ENCODE peak calls at places on chromosomes 7 and 10, in eight cellular contexts. M, L, Y, T, K, F, R and J are unnamed samples. For H3K27me3, the result is how much of the 10 kb centered on the place peaks cover.

GRCh38 chr7:85102813-85103350 is 84.0 kb downstream of the SEMA3D start:
- DNase-seq in Y (no peak), K (no peak), M (no peak), F (no peak), T (no peak), R (no peak), L (no peak), J (no peak)

GRCh38 chr10:94546616-94547175 is 1.1 kb downstream of the HELLS start:
- DNase-seq in T (no peak), F (no peak), R (no peak), M (no peak), Y (peak), L (peak), K (peak), J (no peak)

GRCh38 chr10:79139124-79139835 is 70.5 kb downstream of the ZMIZ1 start:
- DNase-seq in K (no peak), L (no peak), M (peak), R (no peak), T (no peak), F (no peak), Y (peak), J (peak)

GRCh38 chr10:77634939-77635338 is 2.7 kb downstream of the KCNMA1 start:
- DNase-seq in F (no peak), M (no peak), L (no peak), T (no peak), K (no peak), R (no peak), Y (no peak), J (no peak)

GRCh38 chr10:76393875-76394706 is 962.7 kb downstream of the LRMDA start:
- DNase-seq in M (no peak), Y (no peak), F (no peak), L (no peak), T (no peak), R (no peak), K (no peak), J (no peak)

GRCh38 chr7:88305044-88305443 is 1.6 kb downstream of the STEAP4 start:
- DNase-seq in T (no peak), M (no peak), Y (no peak), R (no peak), K (no peak), L (no peak), F (no peak), J (no peak)

GRCh38 chr10:8055420-8056349 is 1.2 kb downstream of the GATA3 start:
- DNase-seq in T (no peak), F (peak), L (peak), Y (no peak), M (no peak), R (no peak), K (no peak), J (no peak)

GRCh38 chr10:77702166-77702565 is 64.6 kb upstream of the KCNMA1 start:
- DNase-seq in K (no peak), T (no peak), F (no peak), Y (peak), M (no peak), R (no peak), L (peak), J (no peak)

GRCh38 chr10:35089641-35090161 is 440 bp downstream of the CUL2 start:
- DNase-seq in T (no peak), F (peak), R (no peak), L (peak), M (no peak), K (no peak), Y (peak), J (no peak)

GRCh38 chr10:129095980-129096339 is 371.1 kb upstream of the MGMT start:
- DNase-seq in T (no peak), F (no peak), K (no peak), Y (no peak), R (no peak), L (no peak), M (no peak), J (no peak)

GRCh38 chr10:101031796-101032636 is 982 bp downstream of the SFXN3 start:
- DNase-seq in K (no peak), T (no peak), F (peak), L (no peak), Y (peak), M (peak), R (no peak), J (peak)

GRCh38 chr7:26183545-26184282 is 16.8 kb downstream of the HNRNPA2B1 start:
- DNase-seq in L (no peak), R (no peak), F (no peak), K (no peak), Y (no peak), M (no peak), T (no peak), J (no peak)

GRCh38 chr7:13749026-13749425 is 240.4 kb downstream of the ETV1 start:
- DNase-seq in K (no peak), T (peak), L (no peak), Y (no peak), R (no peak), F (no peak), M (no peak), J (no peak)

GRCh38 chr10:33334170-33334838 is at the start of gene NRP1:
- DNase-seq in Y (no peak), L (no peak), K (no peak), F (peak), M (peak), R (no peak), T (no peak), J (peak)

GRCh38 chr7:140902305-140902953 is 22.3 kb downstream of the BRAF start:
- DNase-seq in M (no peak), K (no peak), R (no peak), T (no peak), Y (no peak), L (no peak), F (peak), J (no peak)

GRCh38 chr10:124091646-124092269 is 1.6 kb downstream of the CHST15 start:
- DNase-seq in T (no peak), L (peak), R (no peak), F (no peak), K (no peak), M (no peak), Y (peak), J (no peak)

GRCh38 chr10:112280205-112280921 is 2.8 kb upstream of the TECTB start:
- DNase-seq in M (no peak), K (no peak), T (no peak), R (no peak), L (no peak), Y (no peak), F (no peak), J (no peak)

GRCh38 chr7:100158229-100159098 is at the start of gene TRAPPC14:
- DNase-seq in L (peak), K (no peak), F (peak), T (peak), M (peak), Y (peak), R (no peak), J (peak)

GRCh38 chr10:59967079-59967478 is 60.7 kb upstream of the CCDC6 start:
- DNase-seq in K (no peak), Y (no peak), M (no peak), R (no peak), L (no peak), T (no peak), F (no peak), J (no peak)

GRCh38 chr7:20778063-20778721 is 8.5 kb downstream of the SP8 start:
- DNase-seq in L (peak), R (no peak), T (no peak), M (no peak), K (no peak), Y (peak), F (no peak), J (no peak)

GRCh38 chr7:24757799-24758275 is 573 bp upstream of the GSDME start:
- DNase-seq in L (peak), Y (peak), M (no peak), K (no peak), T (no peak), F (no peak), R (no peak), J (no peak)

GRCh38 chr7:16367115-16367514 is 54.2 kb downstream of the CRPPA start:
- DNase-seq in F (no peak), T (no peak), L (no peak), Y (no peak), K (no peak), R (no peak), M (no peak), J (no peak)

GRCh38 chr7:149880871-149881301 is 7.1 kb downstream of the ATP6V0E2 start:
- DNase-seq in R (no peak), K (no peak), M (no peak), T (no peak), F (no peak), L (no peak), Y (no peak), J (no peak)

GRCh38 chr7:72754312-72754711 is 73.7 kb downstream of the TYW1B start:
- DNase-seq in T (no peak), L (no peak), R (no peak), Y (no peak), K (no peak), F (no peak), M (no peak), J (no peak)

GRCh38 chr7:27201231-27202017 is 1.5 kb upstream of the HOXA13 start:
- DNase-seq in M (no peak), T (no peak), F (no peak), L (no peak), R (no peak), Y (peak), K (no peak), J (no peak)

GRCh38 chr10:50992356-50992866 is 81.9 kb upstream of the PRKG1 start:
- DNase-seq in T (no peak), L (no peak), Y (peak), K (no peak), R (no peak), F (no peak), M (peak), J (no peak)

GRCh38 chr7:79612903-79613302 is 159.4 kb upstream of the MAGI2 start:
- DNase-seq in Y (no peak), R (no peak), F (no peak), K (no peak), T (no peak), M (no peak), L (no peak), J (no peak)

GRCh38 chr7:120733143-120733542 is 124.8 kb downstream of the TSPAN12 start:
- DNase-seq in R (peak), M (no peak), K (no peak), T (no peak), L (no peak), F (no peak), Y (peak), J (no peak)

GRCh38 chr7:12943781-12944180 is 256.3 kb downstream of the ARL4A start:
- DNase-seq in L (peak), F (no peak), Y (no peak), M (no peak), R (no peak), T (peak), K (no peak), J (no peak)

GRCh38 chr7:22435720-22436119 is 64.3 kb downstream of the STEAP1B start:
- DNase-seq in T (no peak), L (peak), F (no peak), K (no peak), Y (no peak), M (no peak), R (no peak), J (no peak)

GRCh38 chr10:91627344-91628102 is 5.3 kb downstream of the PPP1R3C start:
- DNase-seq in R (no peak), L (no peak), T (no peak), M (no peak), K (no peak), F (no peak), Y (no peak), J (no peak)
- H3K4me3 ChIP-seq in R (no peak), L (no peak), T (no peak), M (peak), K (no peak), F (no peak), Y (no peak), J (peak)

GRCh38 chr10:115998301-115998700 is 274.7 kb downstream of the GFRA1 start:
- DNase-seq in F (no peak), M (no peak), T (no peak), L (peak), Y (no peak), K (no peak), R (no peak), J (no peak)
- H3K27me3 ChIP-seq in F (under half), M (under half), T (under half), L (under half), Y (under half), K (under half), R (under half), J (under half)

GRCh38 chr10:26213157-26213780 is 3.3 kb upstream of the GAD2 start:
- DNase-seq in Y (no peak), L (no peak), R (no peak), K (no peak), M (no peak), T (no peak), F (no peak), J (no peak)

GRCh38 chr10:26215534-26215922 is 1.0 kb upstream of the GAD2 start:
- DNase-seq in R (no peak), L (no peak), F (no peak), Y (no peak), K (no peak), T (no peak), M (no peak), J (no peak)

GRCh38 chr10:26214004-26214403 is 2.6 kb upstream of the GAD2 start:
- DNase-seq in R (no peak), F (no peak), Y (no peak), M (no peak), L (no peak), K (no peak), T (no peak), J (no peak)

GRCh38 chr10:26215923-26216576 is 524 bp upstream of the GAD2 start:
- DNase-seq in K (no peak), R (no peak), L (no peak), F (no peak), M (no peak), Y (no peak), T (no peak), J (no peak)

GRCh38 chr10:26214538-26215461 is 1.8 kb upstream of the GAD2 start:
- DNase-seq in Y (no peak), M (no peak), R (no peak), K (no peak), F (no peak), L (no peak), T (no peak), J (no peak)
- H3K4me3 ChIP-seq in Y (no peak), M (no peak), R (no peak), K (no peak), F (no peak), L (no peak), T (peak), J (no peak)

GRCh38 chr7:128163473-128163872 is 77.6 kb upstream of the LEP start:
- DNase-seq in F (no peak), K (no peak), Y (no peak), M (no peak), T (no peak), L (no peak), R (no peak), J (no peak)
- H3K27me3 ChIP-seq in F (under half), K (under half), Y (half or more), M (half or more), T (under half), L (under half), R (under half), J (under half)

DNA sequence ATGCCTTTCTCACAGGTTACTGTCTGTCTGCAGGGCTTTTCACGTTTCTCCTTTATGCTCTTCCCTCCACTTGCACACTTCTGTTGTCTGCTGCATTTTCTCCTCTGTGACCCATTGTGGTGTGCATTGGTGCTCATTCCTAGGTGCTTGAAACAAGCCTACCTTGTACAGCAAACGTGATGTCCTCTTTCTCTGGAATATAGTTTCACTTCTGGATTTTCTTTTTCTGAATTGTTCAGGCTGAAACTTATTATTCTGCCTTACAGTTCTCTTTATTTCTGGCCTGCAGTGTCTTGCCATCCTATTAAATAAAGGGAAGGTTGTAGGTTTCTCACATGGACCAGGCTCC is 128.8 kb upstream of the SAMD8 start:
- DNase-seq in Y (no peak), L (no peak), K (no peak), T (no peak), M (no peak), R (no peak), F (no peak), J (no peak)
- H3K4me3 ChIP-seq in Y (no peak), L (no peak), K (no peak), T (no peak), M (no peak), R (no peak), F (no peak), J (no peak)

GRCh38 chr10:93070378-93071176 is 3.1 kb upstream of the CYP26A1 start:
- DNase-seq in T (no peak), M (no peak), R (no peak), F (no peak), L (no peak), Y (no peak), K (no peak), J (peak)

GRCh38 chr10:93066544-93066913 is 5.9 kb downstream of the CYP26C1 start:
- DNase-seq in L (no peak), R (no peak), K (no peak), T (no peak), M (no peak), F (no peak), Y (no peak), J (peak)

GRCh38 chr10:93067443-93068365 is 6.0 kb upstream of the CYP26A1 start:
- DNase-seq in R (no peak), K (no peak), Y (no peak), T (no peak), M (no peak), L (no peak), F (no peak), J (peak)

GRCh38 chr10:93069245-93069561 is 4.5 kb upstream of the CYP26A1 start:
- DNase-seq in F (no peak), M (no peak), K (no peak), L (no peak), Y (no peak), R (no peak), T (no peak), J (no peak)

DNA sequence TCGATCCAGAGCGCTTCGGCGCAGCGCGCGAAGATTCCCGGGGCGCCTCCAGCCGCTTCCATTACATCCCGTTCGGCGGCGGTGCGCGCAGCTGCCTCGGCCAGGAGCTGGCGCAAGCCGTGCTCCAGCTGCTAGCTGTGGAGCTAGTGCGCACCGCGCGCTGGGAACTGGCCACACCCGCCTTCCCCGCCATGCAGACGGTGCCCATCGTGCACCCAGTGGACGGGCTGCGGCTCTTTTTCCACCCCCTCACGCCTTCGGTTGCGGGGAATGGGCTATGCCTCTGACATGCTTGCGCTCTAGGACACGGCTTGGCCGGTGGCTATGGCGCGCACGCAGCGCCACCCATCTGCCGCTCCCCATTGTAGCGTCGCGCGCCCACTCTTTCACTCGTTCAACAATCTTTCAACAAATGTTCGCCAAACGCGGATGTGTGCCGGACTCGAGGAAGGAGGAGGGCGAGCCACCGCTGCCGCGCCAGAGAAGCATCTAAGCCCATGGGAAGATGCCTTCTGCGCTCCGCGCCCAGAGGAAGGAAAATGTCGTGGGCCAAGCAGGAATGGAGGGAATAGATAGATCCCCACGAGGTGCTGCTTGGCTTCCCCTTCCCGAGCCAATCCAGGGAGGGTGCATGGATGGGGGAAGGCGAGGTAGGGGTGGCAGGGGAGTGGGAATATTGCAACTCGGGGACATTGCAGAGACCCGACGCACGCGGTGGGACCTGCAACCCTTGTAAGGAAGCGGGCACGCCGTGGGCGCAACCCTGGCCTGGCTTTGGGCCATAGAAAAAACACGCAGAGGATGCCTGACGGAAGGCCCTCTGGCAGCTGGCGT is 5.1 kb upstream of the CYP26A1 start:
- DNase-seq in Y (peak), K (no peak), R (no peak), M (no peak), L (peak), T (no peak), F (no peak), J (peak)
- H3K27me3 ChIP-seq in Y (half or more), K (under half), R (under half), M (half or more), L (half or more), T (half or more), F (under half), J (under half)

GRCh38 chr7:4661871-4662270 is 20.2 kb upstream of the FOXK1 start:
- DNase-seq in R (no peak), M (no peak), T (no peak), F (no peak), L (no peak), Y (no peak), K (no peak), J (no peak)
- H3K4me3 ChIP-seq in R (no peak), M (no peak), T (no peak), F (no peak), L (no peak), Y (no peak), K (no peak), J (no peak)

GRCh38 chr7:155809947-155810606 is 2.2 kb downstream of the SHH start:
- DNase-seq in T (no peak), L (no peak), R (no peak), M (no peak), F (no peak), Y (no peak), K (no peak), J (no peak)
- H3K27me3 ChIP-seq in T (half or more), L (under half), R (under half), M (half or more), F (under half), Y (half or more), K (under half), J (under half)

GRCh38 chr10:15719062-15719898 is 442 bp downstream of the ITGA8 start:
- DNase-seq in M (no peak), F (no peak), T (no peak), Y (peak), K (no peak), R (no peak), L (peak), J (no peak)

GRCh38 chr10:15715619-15716227 is 4.0 kb downstream of the ITGA8 start:
- DNase-seq in K (no peak), L (no peak), Y (peak), T (no peak), R (no peak), M (no peak), F (no peak), J (no peak)

GRCh38 chr10:15718495-15719061 is 1.1 kb downstream of the ITGA8 start:
- DNase-seq in M (no peak), Y (peak), F (no peak), R (no peak), K (no peak), T (no peak), L (no peak), J (no peak)

GRCh38 chr10:15720635-15721310 is 1.1 kb upstream of the ITGA8 start:
- DNase-seq in F (no peak), K (no peak), M (no peak), R (no peak), L (no peak), T (no peak), Y (no peak), J (no peak)

DNA sequence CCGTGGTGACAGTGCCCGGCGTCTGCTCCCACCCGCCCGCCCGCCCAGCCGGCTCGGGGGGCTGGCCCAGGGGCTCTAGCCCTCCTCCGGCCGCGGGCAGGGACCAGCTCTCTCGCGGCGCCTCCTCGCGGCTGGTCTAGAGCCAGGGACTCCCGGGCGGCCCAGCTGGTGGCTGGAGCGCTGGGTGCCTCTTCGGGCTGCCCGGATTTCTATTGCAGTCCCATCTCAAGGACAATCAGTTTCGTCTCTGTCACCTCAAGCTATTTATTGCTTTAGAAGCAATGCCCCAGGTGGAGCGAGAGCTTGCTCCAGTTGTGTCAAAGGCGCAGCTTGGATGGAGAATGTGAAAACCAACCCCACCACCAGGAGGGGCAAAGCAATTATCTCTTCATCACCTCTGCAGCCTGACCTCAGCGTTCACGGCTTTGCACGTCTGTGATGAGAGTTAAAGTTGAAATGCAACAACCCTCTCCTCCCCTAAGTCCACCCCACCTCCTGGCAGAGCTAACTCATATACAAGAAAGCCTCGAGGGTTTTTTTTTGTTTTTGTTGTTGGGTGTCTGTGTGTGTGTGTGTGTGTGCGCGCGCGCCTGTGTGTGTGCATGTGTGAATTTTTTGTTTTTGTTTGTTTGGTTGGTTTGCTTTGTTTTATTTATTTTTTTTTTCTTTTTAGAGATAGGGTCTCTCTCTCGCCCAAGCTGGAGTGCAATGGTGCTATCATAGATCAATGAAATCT is at the start of gene ITGA8:
- DNase-seq in K (no peak), T (no peak), Y (peak), L (no peak), M (no peak), F (no peak), R (no peak), J (no peak)
- H3K4me3 ChIP-seq in K (no peak), T (peak), Y (no peak), L (no peak), M (peak), F (no peak), R (no peak), J (peak)